ENCODE peak calls at places on chromosomes 5 and 9, in four cellular contexts. B is activated CD8-positive, alpha-beta memory T cell treated with anti-CD3 and anti-CD28 coated beads, Interleukin-2, amount 50 U/mL, for 48 hours; H is kidney glomerular epithelial cell; S is activated naive CD4-positive, alpha-beta T cell treated with anti-CD3 and anti-CD28 coated beads, Interleukin-2, amount 50 U/mL, for 72 hours. C is an unnamed sample.

GRCh38 chr5:5781335-5781734 is 358.9 kb downstream of the ICE1 start:
- DNase-seq in H (no peak), S (no peak), B (no peak), C (no peak)

GRCh38 chr5:131114754-131115153 is 50.3 kb downstream of the HINT1 start:
- DNase-seq in B (no peak), H (no peak), S (no peak), C (no peak)

GRCh38 chr5:147633173-147633572 is 123.3 kb upstream of the DPYSL3 start:
- DNase-seq in H (no peak), S (no peak), B (no peak), C (no peak)

GRCh38 chr5:135950611-135951010 is 4.2 kb downstream of the LECT2 start:
- DNase-seq in S (no peak), H (no peak), B (no peak), C (no peak)

GRCh38 chr5:167853421-167853820 is 438.0 kb upstream of the WWC1 start:
- DNase-seq in H (no peak), S (no peak), B (no peak), C (no peak)

GRCh38 chr9:74570879-74571512 is 73.9 kb downstream of the RORB start:
- DNase-seq in S (no peak), H (no peak), B (no peak), C (no peak)

GRCh38 chr9:107158321-107158720 is 124.8 kb upstream of the RAD23B start:
- DNase-seq in S (no peak), H (no peak), B (no peak), C (peak; percentile 22)

GRCh38 chr5:175579742-175580432 is 78.0 kb upstream of the HRH2 start:
- DNase-seq in S (no peak), H (no peak), B (no peak), C (no peak)

GRCh38 chr5:33772276-33772990 is 119.4 kb downstream of the ADAMTS12 start:
- DNase-seq in B (no peak), H (no peak), S (no peak), C (no peak)

GRCh38 chr5:3650315-3650714 is 54.7 kb downstream of the IRX1 start:
- DNase-seq in S (no peak), H (no peak), B (no peak), C (no peak)

GRCh38 chr5:72648511-72648910 is 141.3 kb upstream of the ZNF366 start:
- DNase-seq in B (no peak), H (no peak), S (no peak), C (no peak)

GRCh38 chr5:134649163-134649916 is 755 bp downstream of the SEC24A start:
- DNase-seq in S (peak; percentile 61), B (no peak), H (no peak), C (no peak)

GRCh38 chr5:76408104-76408644 is 5.1 kb downstream of the IQGAP2 start:
- DNase-seq in S (no peak), H (no peak), B (no peak), C (no peak)

GRCh38 chr5:77333036-77333435 is 122.6 kb downstream of the PDE8B start:
- DNase-seq in B (no peak), H (no peak), S (no peak), C (no peak)

GRCh38 chr9:124624735-124624992 is 117.5 kb upstream of the NR5A1 start:
- DNase-seq in H (no peak), S (no peak), B (no peak), C (no peak)

GRCh38 chr5:116671211-116671736 is 96.7 kb upstream of the SEMA6A start:
- DNase-seq in H (no peak), B (no peak), S (no peak), C (no peak)

GRCh38 chr5:31208043-31208442 is 14.6 kb downstream of the CDH6 start:
- DNase-seq in S (no peak), B (no peak), H (no peak), C (no peak)

GRCh38 chr5:27191786-27192505 is 153.6 kb upstream of the CDH9 start:
- DNase-seq in S (no peak), H (no peak), B (no peak), C (no peak)

GRCh38 chr5:132762246-132763000 is 14.6 kb downstream of the SEPTIN8 start:
- DNase-seq in H (no peak), S (no peak), B (peak; percentile 32), C (no peak)

GRCh38 chr5:133119233-133119711 is 67.5 kb downstream of the HSPA4 start:
- DNase-seq in H (no peak), S (no peak), B (peak; percentile 34), C (no peak)